ENCODE peak calls at places on chromosomes 5 and 9, in six cellular contexts. Y, T, J, S, U and G are unnamed samples.

GRCh38 chr9:71909887-71910601 is 949 bp downstream of the ABHD17B start:
- DNase-seq in Y (peak; percentile 28), T (peak; percentile 72), J (no peak), S (peak; percentile 46), U (no peak), G (peak; percentile 80)

GRCh38 chr5:157877821-157878220 is 18.9 kb upstream of the CLINT1 start:
- DNase-seq in Y (no peak), T (no peak), J (no peak), S (no peak), U (no peak), G (no peak)

GRCh38 chr5:132104561-132104960 is 31.0 kb downstream of the CSF2 start:
- DNase-seq in Y (no peak), T (no peak), J (no peak), S (no peak), U (no peak), G (no peak)

GRCh38 chr9:114681594-114682332 is at the start of gene TEX48:
- DNase-seq in Y (peak; percentile 43), T (peak; percentile 52), J (peak; percentile 56), S (peak; percentile 51), U (peak; percentile 62), G (peak; percentile 90)

GRCh38 chr9:100324594-100325200 is 28.0 kb downstream of the TEX10 start:
- DNase-seq in Y (no peak), T (no peak), J (no peak), S (no peak), U (no peak), G (no peak)

GRCh38 chr5:1190296-1190695 is 11.1 kb upstream of the SLC6A19 start:
- DNase-seq in Y (no peak), T (no peak), J (no peak), S (no peak), U (no peak), G (no peak)

GRCh38 chr9:16207161-16207560 is 654.3 kb downstream of the CCDC171 start:
- DNase-seq in Y (no peak), T (no peak), J (no peak), S (peak; percentile 75), U (no peak), G (no peak)

GRCh38 chr9:128128836-128129590 is 1.5 kb upstream of the PTGES2 start:
- DNase-seq in Y (no peak), T (no peak), J (no peak), S (no peak), U (no peak), G (no peak)

GRCh38 chr5:167587768-167588167 is 703.7 kb upstream of the WWC1 start:
- DNase-seq in Y (no peak), T (no peak), J (peak; percentile 16), S (no peak), U (no peak), G (peak; percentile 87)

GRCh38 chr5:140321796-140322195 is 18.9 kb upstream of the PFDN1 start:
- DNase-seq in Y (no peak), T (no peak), J (no peak), S (no peak), U (no peak), G (no peak)

GRCh38 chr9:81053298-81054025 is 635.9 kb downstream of the TLE1 start:
- DNase-seq in Y (no peak), T (no peak), J (no peak), S (no peak), U (no peak), G (no peak)

GRCh38 chr5:342501-343460 is 21.3 kb downstream of the AHRR start:
- DNase-seq in Y (no peak), T (no peak), J (no peak), S (no peak), U (no peak), G (no peak)

GRCh38 chr5:134552301-134552700 is 26.8 kb downstream of the JADE2 start:
- DNase-seq in Y (peak; percentile 42), T (no peak), J (no peak), S (peak; percentile 65), U (no peak), G (no peak)

GRCh38 chr9:121200346-121200745 is 1.3 kb downstream of the RAB14 start:
- DNase-seq in Y (no peak), T (no peak), J (no peak), S (no peak), U (no peak), G (no peak)

GRCh38 chr5:40112875-40113274 is 566.8 kb upstream of the PTGER4 start:
- DNase-seq in Y (no peak), T (no peak), J (no peak), S (no peak), U (no peak), G (no peak)

GRCh38 chr5:133054697-133055471 is 3.1 kb downstream of the HSPA4 start:
- DNase-seq in Y (no peak), T (no peak), J (no peak), S (no peak), U (no peak), G (no peak)

GRCh38 chr9:128841704-128842492 is 12.3 kb upstream of the SPOUT1 start:
- DNase-seq in Y (no peak), T (no peak), J (no peak), S (no peak), U (no peak), G (no peak)

GRCh38 chr9:91245432-91246313 is 116.0 kb downstream of the AUH start:
- DNase-seq in Y (no peak), T (no peak), J (no peak), S (no peak), U (no peak), G (no peak)

GRCh38 chr5:125326114-125326513 is 579.7 kb upstream of the ZNF608 start:
- DNase-seq in Y (peak; percentile 47), T (no peak), J (peak; percentile 61), S (peak; percentile 35), U (no peak), G (no peak)

GRCh38 chr5:88838500-88838899 is 44.5 kb downstream of the MEF2C start:
- DNase-seq in Y (no peak), T (no peak), J (no peak), S (no peak), U (no peak), G (no peak)

GRCh38 chr5:154815684-154816247 is 34.6 kb downstream of the FAXDC2 start:
- DNase-seq in Y (no peak), T (peak; percentile 66), J (no peak), S (no peak), U (no peak), G (no peak)

GRCh38 chr5:133985540-133986180 is 17.2 kb upstream of the C5orf15 start:
- DNase-seq in Y (no peak), T (no peak), J (no peak), S (no peak), U (no peak), G (no peak)

GRCh38 chr5:175246242-175246891 is 197.6 kb downstream of the DRD1 start:
- DNase-seq in Y (no peak), T (no peak), J (peak; percentile 40), S (peak; percentile 14), U (no peak), G (peak; percentile 52)

GRCh38 chr9:122264360-122265264 is at the start of the genes MRRF and RBM18:
- DNase-seq in Y (peak; percentile 77), T (peak; percentile 93), J (peak; percentile 61), S (peak; percentile 87), U (peak; percentile 84), G (peak; percentile 98)

GRCh38 chr5:33565304-33565703 is 124.5 kb downstream of the TARS1 start:
- DNase-seq in Y (no peak), T (no peak), J (no peak), S (no peak), U (no peak), G (no peak)